ENCODE peak calls at places on chromosomes 13 and 19, in six cellular contexts. D is EL; A is HuH-7; Z is activated CD4-positive, CD25-positive, alpha-beta regulatory T cell; J is choroid plexus epithelial cell; Y is glutamatergic neuron. N is an unnamed sample.

GRCh38 chr13:102286326-102286725 is 115.5 kb downstream of the FGF14 start:
- DNase-seq in D (peak), A (no peak), Z (no peak), J (peak), Y (no peak), N (no peak)

GRCh38 chr19:1084024-1084868 is 10.9 kb downstream of the POLR2E start:
- DNase-seq in D (no peak), A (no peak), Z (no peak), J (no peak), Y (peak), N (no peak)

GRCh38 chr19:10431254-10431942 is 11.1 kb downstream of the PDE4A start:
- DNase-seq in D (no peak), A (no peak), Z (no peak), J (no peak), Y (no peak), N (peak)

GRCh38 chr19:42246143-42246868 is 3.9 kb upstream of the GSK3A start:
- DNase-seq in D (peak), A (peak), Z (no peak), J (peak), Y (no peak), N (peak)

GRCh38 chr13:100808848-100809247 is 134.3 kb upstream of the TMTC4 start:
- DNase-seq in D (no peak), A (no peak), Z (no peak), J (no peak), Y (no peak), N (no peak)

GRCh38 chr13:112627161-112627560 is 39.2 kb upstream of the TUBGCP3 start:
- DNase-seq in D (no peak), A (no peak), Z (no peak), J (no peak), Y (no peak), N (no peak)

GRCh38 chr19:4916292-4917082 is 7.2 kb downstream of the UHRF1 start:
- DNase-seq in D (no peak), A (no peak), Z (no peak), J (no peak), Y (no peak), N (no peak)

GRCh38 chr19:1747285-1748114 is 5.8 kb upstream of the ONECUT3 start:
- DNase-seq in D (peak), A (no peak), Z (no peak), J (peak), Y (no peak), N (peak)

GRCh38 chr19:19338082-19338481 is 17.5 kb downstream of the MAU2 start:
- DNase-seq in D (peak), A (no peak), Z (no peak), J (no peak), Y (no peak), N (no peak)

GRCh38 chr19:10946964-10947657 is 13.7 kb upstream of the SMARCA4 start:
- DNase-seq in D (peak), A (no peak), Z (no peak), J (peak), Y (no peak), N (no peak)

GRCh38 chr13:27712421-27712820 is 79.9 kb upstream of the GSX1 start:
- DNase-seq in D (no peak), A (peak), Z (no peak), J (peak), Y (no peak), N (no peak)

GRCh38 chr19:46722421-46723022 is 5.6 kb upstream of the PRKD2 start:
- DNase-seq in D (no peak), A (no peak), Z (no peak), J (no peak), Y (no peak), N (no peak)

GRCh38 chr19:54035215-54036178 is 28.2 kb downstream of the VSTM1 start:
- DNase-seq in D (peak), A (no peak), Z (no peak), J (peak), Y (no peak), N (no peak)

GRCh38 chr13:77177646-77178045 is 149.2 kb downstream of the MYCBP2 start:
- DNase-seq in D (no peak), A (no peak), Z (no peak), J (no peak), Y (no peak), N (no peak)

GRCh38 chr19:39132344-39132969 is 6.9 kb downstream of the PAK4 start:
- DNase-seq in D (no peak), A (no peak), Z (no peak), J (no peak), Y (no peak), N (no peak)

GRCh38 chr19:50669319-50670101 is 20.3 kb downstream of the C19orf81 start:
- DNase-seq in D (peak), A (peak), Z (no peak), J (peak), Y (peak), N (no peak)

GRCh38 chr19:8392017-8392591 is 1.9 kb downstream of the RAB11B start:
- DNase-seq in D (no peak), A (no peak), Z (no peak), J (peak), Y (no peak), N (no peak)

GRCh38 chr13:113897161-113897560 is 33.3 kb upstream of the GAS6 start:
- DNase-seq in D (peak), A (no peak), Z (no peak), J (peak), Y (no peak), N (no peak)

GRCh38 chr19:3098515-3099346 is 4.6 kb downstream of the GNA11 start:
- DNase-seq in D (no peak), A (no peak), Z (no peak), J (peak), Y (no peak), N (no peak)

GRCh38 chr13:20706661-20707060 is 3.2 kb downstream of the IL17D start:
- DNase-seq in D (no peak), A (no peak), Z (no peak), J (no peak), Y (no peak), N (no peak)

GRCh38 chr13:92143766-92144165 is 745.3 kb downstream of the GPC5 start:
- DNase-seq in D (no peak), A (no peak), Z (no peak), J (peak), Y (no peak), N (no peak)

GRCh38 chr19:5903054-5903501 is 512 bp downstream of the NDUFA11 start:
- DNase-seq in D (peak), A (no peak), Z (no peak), J (peak), Y (no peak), N (no peak)

GRCh38 chr13:112651306-112651705 is 38.5 kb upstream of the ATP11A start:
- DNase-seq in D (no peak), A (no peak), Z (no peak), J (no peak), Y (no peak), N (no peak)

GRCh38 chr19:31317542-31317941 is 31.7 kb downstream of the TSHZ3 start:
- DNase-seq in D (no peak), A (no peak), Z (no peak), J (no peak), Y (no peak), N (no peak)

GRCh38 chr19:41697198-41697855 is 9.3 kb upstream of the CEACAM7 start:
- DNase-seq in D (no peak), A (no peak), Z (no peak), J (no peak), Y (no peak), N (no peak)

GRCh38 chr13:59771272-59771671 is 392.5 kb downstream of the DIAPH3 start:
- DNase-seq in D (peak), A (no peak), Z (no peak), J (peak), Y (no peak), N (no peak)

GRCh38 chr19:56119585-56119978 is 1.5 kb downstream of the ZNF787 start:
- DNase-seq in D (peak), A (no peak), Z (no peak), J (peak), Y (no peak), N (no peak)

GRCh38 chr13:75480691-75481175 is 1.2 kb downstream of the TBC1D4 start:
- DNase-seq in D (peak), A (no peak), Z (no peak), J (peak), Y (peak), N (peak)